ENCODE peak calls at places on chromosomes 1 and 21, in five cellular contexts. G, B, S, P and M are unnamed samples.

GRCh38 chr1:38788937-38789336 is 70.6 kb downstream of the RRAGC start:
- DNase-seq in G (no peak), B (no peak), S (no peak), P (no peak), M (no peak)

GRCh38 chr1:236063919-236064673 is 794 bp downstream of the NID1 start:
- DNase-seq in G (no peak), B (peak), P (no peak), S (no peak), M (no peak)

GRCh38 chr1:100184536-100184935 is 6.5 kb upstream of the LRRC39 start:
- DNase-seq in P (no peak), S (no peak), G (no peak), B (no peak), M (peak)

GRCh38 chr21:16071082-16071481 is 341.3 kb downstream of the USP25 start:
- DNase-seq in S (peak), B (peak), P (peak), G (no peak), M (no peak)

GRCh38 chr1:209948155-209948554 is 10.1 kb downstream of the SYT14 start:
- DNase-seq in G (no peak), B (no peak), P (no peak), S (no peak), M (no peak)

GRCh38 chr1:11960710-11961109 is 19.5 kb upstream of the MFN2 start:
- DNase-seq in S (peak), G (no peak), B (no peak), P (no peak), M (no peak)

GRCh38 chr1:54854376-54855020 is 32.5 kb downstream of the DHCR24 start:
- DNase-seq in B (no peak), S (no peak), P (no peak), G (no peak), M (no peak)

GRCh38 chr1:7298749-7299151 is 472.3 kb upstream of the VAMP3 start:
- DNase-seq in B (no peak), P (no peak), G (no peak), S (no peak), M (no peak)

GRCh38 chr1:223199094-223199647 is 56.1 kb upstream of the TLR5 start:
- DNase-seq in B (no peak), S (no peak), P (no peak), G (no peak), M (no peak)

GRCh38 chr1:59816318-59816878 is 1.6 kb downstream of the HOOK1 start:
- DNase-seq in S (no peak), P (no peak), G (no peak), B (no peak), M (no peak)

GRCh38 chr1:4397196-4397595 is 257.2 kb upstream of the AJAP1 start:
- DNase-seq in B (peak), G (no peak), P (no peak), S (peak), M (no peak)

GRCh38 chr1:182671779-182672486 is 12.5 kb downstream of the RGS8 start:
- DNase-seq in S (no peak), B (peak), G (no peak), P (no peak), M (no peak)

GRCh38 chr1:65958561-65959350 is 166.1 kb downstream of the PDE4B start:
- DNase-seq in G (no peak), S (peak), P (no peak), B (peak), M (peak)

GRCh38 chr1:238469146-238469601 is 578.5 kb upstream of the ZP4 start:
- DNase-seq in G (no peak), B (no peak), P (no peak), S (peak), M (no peak)

GRCh38 chr1:117113199-117113598 is 8.3 kb downstream of the TRIM45 start:
- DNase-seq in G (no peak), P (no peak), S (no peak), B (no peak), M (no peak)

GRCh38 chr1:57112148-57112547 is 146.3 kb upstream of the C8B start:
- DNase-seq in G (no peak), P (no peak), B (no peak), S (no peak), M (no peak)

GRCh38 chr1:246966502-246966901 is 34.8 kb upstream of the AHCTF1 start:
- DNase-seq in P (no peak), B (no peak), G (no peak), S (no peak), M (no peak)

GRCh38 chr1:173062156-173062938 is 11.6 kb upstream of the TNFSF18 start:
- DNase-seq in P (no peak), G (no peak), S (no peak), B (no peak), M (no peak)

GRCh38 chr1:90973897-90974798 is 47.7 kb downstream of the ZNF644 start:
- DNase-seq in B (no peak), S (no peak), G (no peak), P (no peak), M (no peak)

GRCh38 chr21:44509539-44509938 is 30.5 kb downstream of the KRTAP10-1 start:
- DNase-seq in S (peak), G (no peak), B (peak), P (no peak), M (no peak)

GRCh38 chr1:246907472-246907871 is 24.3 kb downstream of the AHCTF1 start:
- DNase-seq in B (no peak), P (no peak), S (peak), G (no peak), M (no peak)

GRCh38 chr21:46185717-46186116 is 1.5 kb upstream of the SPATC1L start:
- DNase-seq in P (no peak), B (no peak), G (no peak), S (no peak), M (no peak)

GRCh38 chr1:98662354-98662665 is 789 bp downstream of the SNX7 start:
- DNase-seq in P (no peak), B (no peak), S (peak), G (no peak), M (no peak)